ENCODE peak calls at places on chromosomes 13 and 19, in six cellular contexts. One of them, this sample, is unnamed.

GRCh38 chr19:40592170-40592569 is 9.0 kb upstream of the LTBP4 start:
- DNase-seq in GM12878: no peak
- DNase-seq in A549: peak; percentile 92
- DNase-seq in IMR-90: peak; percentile 76
- DNase-seq in K562: peak; percentile 48
- DNase-seq in HepG2: peak; percentile 36
- DNase-seq in this sample: no peak

GRCh38 chr13:35649162-35649561 is 172.7 kb upstream of the MAB21L1 start:
- DNase-seq in K562: no peak
- DNase-seq in GM12878: no peak
- DNase-seq in HepG2: no peak
- DNase-seq in A549: no peak
- DNase-seq in IMR-90: peak; percentile 2
- DNase-seq in this sample: no peak

GRCh38 chr13:105118577-105118976 is 1416.9 kb downstream of the EFNB2 start:
- DNase-seq in K562: no peak
- DNase-seq in A549: no peak
- DNase-seq in HepG2: no peak
- DNase-seq in GM12878: no peak
- DNase-seq in IMR-90: no peak
- DNase-seq in this sample: no peak

GRCh38 chr13:73056054-73056962 is 2.5 kb upstream of the KLF5 start:
- DNase-seq in GM12878: no peak
- DNase-seq in A549: peak; percentile 76
- DNase-seq in HepG2: peak; percentile 70
- DNase-seq in K562: no peak
- DNase-seq in IMR-90: peak; percentile 84
- DNase-seq in this sample: no peak

GRCh38 chr13:47067296-47067695 is 170.4 kb upstream of the HTR2A start:
- DNase-seq in HepG2: no peak
- DNase-seq in A549: no peak
- DNase-seq in GM12878: no peak
- DNase-seq in K562: no peak
- DNase-seq in IMR-90: no peak
- DNase-seq in this sample: no peak

GRCh38 chr19:10514211-10515145 is 2.8 kb downstream of the S1PR5 start:
- DNase-seq in IMR-90: no peak
- DNase-seq in K562: no peak
- DNase-seq in HepG2: no peak
- DNase-seq in GM12878: no peak
- DNase-seq in A549: no peak
- DNase-seq in this sample: no peak

GRCh38 chr19:40674291-40674690 is 16.2 kb downstream of the NUMBL start:
- DNase-seq in HepG2: no peak
- DNase-seq in IMR-90: no peak
- DNase-seq in GM12878: no peak
- DNase-seq in K562: no peak
- DNase-seq in A549: no peak
- DNase-seq in this sample: no peak

GRCh38 chr13:73440296-73440895 is 381.6 kb downstream of the KLF5 start:
- DNase-seq in A549: peak; percentile 46
- DNase-seq in GM12878: no peak
- DNase-seq in K562: no peak
- DNase-seq in IMR-90: no peak
- DNase-seq in HepG2: no peak
- DNase-seq in this sample: no peak

GRCh38 chr13:109869312-109870237 is 83.2 kb upstream of the IRS2 start:
- DNase-seq in GM12878: no peak
- DNase-seq in IMR-90: peak; percentile 44
- DNase-seq in HepG2: no peak
- DNase-seq in A549: peak; percentile 87
- DNase-seq in K562: peak; percentile 34
- DNase-seq in this sample: no peak

GRCh38 chr13:52780092-52780491 is 40.5 kb upstream of the CNMD start:
- DNase-seq in IMR-90: no peak
- DNase-seq in HepG2: no peak
- DNase-seq in K562: no peak
- DNase-seq in GM12878: no peak
- DNase-seq in A549: no peak
- DNase-seq in this sample: no peak

GRCh38 chr19:6047741-6048231 is 62.5 kb downstream of the RFX2 start:
- DNase-seq in IMR-90: peak; percentile 52
- DNase-seq in HepG2: peak; percentile 70
- DNase-seq in GM12878: no peak
- DNase-seq in K562: peak; percentile 68
- DNase-seq in A549: peak; percentile 58
- DNase-seq in this sample: peak; percentile 58

GRCh38 chr13:19861762-19862161 is 1.7 kb downstream of the ZMYM5 start:
- DNase-seq in HepG2: no peak
- DNase-seq in K562: no peak
- DNase-seq in GM12878: no peak
- DNase-seq in A549: no peak
- DNase-seq in IMR-90: no peak
- DNase-seq in this sample: no peak

GRCh38 chr13:80469105-80469840 is 128.3 kb upstream of the SPRY2 start:
- DNase-seq in GM12878: no peak
- DNase-seq in A549: no peak
- DNase-seq in IMR-90: no peak
- DNase-seq in K562: no peak
- DNase-seq in HepG2: no peak
- DNase-seq in this sample: no peak

GRCh38 chr19:9883764-9884163 is 48.6 kb downstream of the PIN1 start:
- DNase-seq in A549: no peak
- DNase-seq in K562: no peak
- DNase-seq in HepG2: no peak
- DNase-seq in GM12878: no peak
- DNase-seq in IMR-90: no peak
- DNase-seq in this sample: no peak

DNA sequence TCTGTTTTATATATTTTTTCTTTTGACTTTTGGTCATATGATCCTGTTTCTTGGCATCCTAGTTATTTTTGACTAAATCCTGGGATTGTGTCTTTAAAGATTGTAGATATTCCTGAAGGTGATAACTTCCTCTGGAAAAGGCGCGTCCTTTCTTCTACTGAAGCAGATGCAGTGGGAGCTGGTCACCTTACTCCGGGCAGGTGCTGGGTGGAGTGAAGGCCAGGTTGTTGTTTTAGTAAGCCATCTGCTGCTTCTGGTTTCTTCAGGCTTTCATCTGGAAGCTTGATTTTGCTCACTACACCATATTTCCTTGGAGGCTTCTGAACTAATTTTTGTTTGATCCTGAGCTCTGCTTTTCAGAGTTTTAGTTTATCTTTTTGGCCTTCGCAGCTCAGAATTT is 21.5 kb downstream of the URI1 start:
- DNase-seq in GM12878: no peak
- DNase-seq in A549: no peak
- DNase-seq in HepG2: no peak
- DNase-seq in K562: no peak
- DNase-seq in IMR-90: no peak
- DNase-seq in this sample: no peak
- TF ChIP-seq BHLHE40 in GM12878: no peak
- TF ChIP-seq BHLHE40 in A549: no peak
- TF ChIP-seq BHLHE40 in HepG2: no peak
- TF ChIP-seq BHLHE40 in K562: no peak
- TF ChIP-seq BHLHE40 in IMR-90: no peak
- TF ChIP-seq BHLHE40 in this sample: no peak

GRCh38 chr13:23443110-23443509 is 9.6 kb upstream of the SACS start:
- DNase-seq in K562: no peak
- DNase-seq in IMR-90: no peak
- DNase-seq in HepG2: no peak
- DNase-seq in GM12878: no peak
- DNase-seq in A549: no peak
- DNase-seq in this sample: no peak
- TF ChIP-seq BHLHE40 in K562: no peak
- TF ChIP-seq BHLHE40 in IMR-90: no peak
- TF ChIP-seq BHLHE40 in HepG2: no peak
- TF ChIP-seq BHLHE40 in GM12878: no peak
- TF ChIP-seq BHLHE40 in A549: no peak
- TF ChIP-seq BHLHE40 in this sample: no peak

DNA sequence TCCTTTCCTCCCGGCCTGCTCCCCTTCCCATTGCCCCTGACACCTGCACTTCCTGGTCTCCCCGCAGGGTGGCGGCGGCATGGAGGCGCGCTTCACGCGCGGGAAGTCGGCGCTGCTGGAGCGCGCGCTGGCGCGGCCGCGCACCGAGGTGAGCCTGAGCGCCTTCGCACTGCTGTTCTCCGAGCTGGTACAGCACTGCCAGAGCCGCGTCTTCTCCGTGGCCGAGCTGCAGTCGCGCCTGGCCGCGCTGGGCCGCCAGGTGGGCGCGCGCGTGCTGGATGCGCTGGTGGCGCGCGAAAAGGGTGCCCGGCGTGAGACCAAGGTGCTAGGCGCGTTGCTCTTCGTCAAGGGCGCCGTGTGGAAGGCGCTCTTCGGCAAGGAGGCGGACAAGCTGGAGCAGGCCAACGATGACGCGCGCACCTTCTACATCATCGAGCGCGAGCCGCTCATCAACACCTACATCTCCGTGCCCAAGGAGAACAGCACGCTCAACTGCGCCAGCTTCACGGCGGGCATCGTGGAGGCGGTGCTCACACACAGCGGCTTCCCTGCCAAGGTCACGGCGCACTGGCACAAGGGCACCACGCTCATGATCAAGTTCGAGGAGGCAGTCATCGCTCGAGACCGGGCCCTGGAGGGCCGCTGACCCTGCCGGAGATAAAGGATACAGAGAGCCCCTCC is 1.7 kb downstream of the TRAPPC5 start:
- DNase-seq in HepG2: no peak
- DNase-seq in GM12878: no peak
- DNase-seq in A549: no peak
- DNase-seq in K562: no peak
- DNase-seq in IMR-90: no peak
- DNase-seq in this sample: no peak
- TF ChIP-seq BHLHE40 in HepG2: no peak
- TF ChIP-seq BHLHE40 in GM12878: no peak
- TF ChIP-seq BHLHE40 in A549: no peak
- TF ChIP-seq BHLHE40 in K562: no peak
- TF ChIP-seq BHLHE40 in IMR-90: no peak
- TF ChIP-seq BHLHE40 in this sample: no peak

GRCh38 chr13:30720470-30720869 is 14.9 kb upstream of the ALOX5AP start:
- DNase-seq in IMR-90: no peak
- DNase-seq in A549: no peak
- DNase-seq in K562: no peak
- DNase-seq in GM12878: peak; percentile 59
- DNase-seq in HepG2: no peak
- DNase-seq in this sample: no peak

GRCh38 chr13:30718661-30719520 is 16.5 kb upstream of the ALOX5AP start:
- DNase-seq in K562: no peak
- DNase-seq in IMR-90: peak; percentile 95
- DNase-seq in GM12878: no peak
- DNase-seq in A549: peak; percentile 45
- DNase-seq in HepG2: peak; percentile 24
- DNase-seq in this sample: no peak

GRCh38 chr13:30715837-30716236 is 19.5 kb upstream of the ALOX5AP start:
- DNase-seq in A549: no peak
- DNase-seq in K562: no peak
- DNase-seq in GM12878: no peak
- DNase-seq in HepG2: no peak
- DNase-seq in IMR-90: no peak
- DNase-seq in this sample: no peak

GRCh38 chr13:30722361-30722760 is 13.0 kb upstream of the ALOX5AP start:
- DNase-seq in IMR-90: peak; percentile 66
- DNase-seq in A549: no peak
- DNase-seq in HepG2: no peak
- DNase-seq in GM12878: no peak
- DNase-seq in K562: no peak
- DNase-seq in this sample: no peak

GRCh38 chr13:30719521-30719914 is 15.8 kb upstream of the ALOX5AP start:
- DNase-seq in A549: no peak
- DNase-seq in GM12878: no peak
- DNase-seq in HepG2: no peak
- DNase-seq in IMR-90: peak; percentile 22
- DNase-seq in K562: no peak
- DNase-seq in this sample: no peak
- TF ChIP-seq BHLHE40 in A549: no peak
- TF ChIP-seq BHLHE40 in GM12878: no peak
- TF ChIP-seq BHLHE40 in HepG2: no peak
- TF ChIP-seq BHLHE40 in IMR-90: no peak
- TF ChIP-seq BHLHE40 in K562: no peak
- TF ChIP-seq BHLHE40 in this sample: no peak

This sample was measured in HEK293T.